ENCODE peak calls at places on chromosomes 13 and 19, in seven cellular contexts. E is NCI-H2171, F is T-helper 2 cell, J is DMS153, A is HEK293T, Y is RWPE1, G is hippocampal formation. M is an unnamed sample.
A peak's percentile ranks its signal among the peaks of the same experiment; 100 is the strongest.

GRCh38 chr13:21986602-21987001 is 315.7 kb downstream of the FGF9 start:
- DNase-seq in J (no peak), E (no peak), G (no peak), F (no peak), Y (no peak), A (no peak), M (no peak)

GRCh38 chr13:90302113-90302512 is 1045.4 kb upstream of the MIR17HG start:
- DNase-seq in E (no peak), A (no peak), G (no peak), J (no peak), F (no peak), Y (no peak), M (peak; percentile 10)

GRCh38 chr19:13974073-13974472 is 21.8 kb downstream of the DCAF15 start:
- DNase-seq in G (no peak), J (peak; percentile 91), F (no peak), Y (peak; percentile 96), A (peak; percentile 53), E (peak; percentile 96), M (peak; percentile 20)

GRCh38 chr13:110944121-110944967 is 29.5 kb upstream of the ANKRD10 start:
- DNase-seq in E (no peak), F (no peak), G (no peak), J (peak; percentile 30), A (peak; percentile 24), Y (peak; percentile 20), M (peak; percentile 41)

GRCh38 chr13:70027551-70027950 is 80.1 kb upstream of the ATXN8OS start:
- DNase-seq in Y (no peak), J (no peak), A (no peak), G (no peak), E (no peak), F (no peak), M (no peak)

GRCh38 chr19:17576758-17577532 is 21.5 kb downstream of the COLGALT1 start:
- DNase-seq in J (no peak), Y (peak; percentile 85), F (no peak), A (peak; percentile 42), G (no peak), E (no peak), M (no peak)

GRCh38 chr13:113639661-113640262 is 18.2 kb downstream of the ATP4B start:
- DNase-seq in E (no peak), Y (no peak), F (no peak), G (no peak), J (no peak), A (no peak), M (no peak)

GRCh38 chr13:51532736-51533197 is 51.5 kb upstream of the WDFY2 start:
- DNase-seq in F (no peak), A (no peak), J (no peak), E (no peak), G (no peak), Y (no peak), M (no peak)

GRCh38 chr13:90416519-90416918 is 931.0 kb upstream of the MIR17HG start:
- DNase-seq in J (no peak), A (no peak), E (no peak), F (no peak), G (no peak), Y (no peak), M (no peak)

GRCh38 chr13:111219306-111219705 is 101.1 kb upstream of the TEX29 start:
- DNase-seq in F (no peak), Y (no peak), J (no peak), G (no peak), E (no peak), A (no peak), M (no peak)

GRCh38 chr19:50836543-50837195 is 3.3 kb upstream of the KLK15 start:
- DNase-seq in Y (no peak), F (no peak), J (no peak), A (no peak), E (no peak), G (no peak), M (no peak)

GRCh38 chr13:77477299-77477848 is 58.1 kb upstream of the SCEL start:
- DNase-seq in Y (no peak), E (no peak), G (no peak), A (no peak), J (no peak), F (no peak), M (no peak)

GRCh38 chr19:39128511-39129079 is 3.0 kb downstream of the PAK4 start:
- DNase-seq in F (no peak), E (no peak), G (no peak), Y (no peak), J (no peak), A (no peak), M (no peak)

GRCh38 chr19:41479757-41480191 is 36.8 kb downstream of the ERICH4 start:
- DNase-seq in J (no peak), E (no peak), G (no peak), Y (no peak), A (no peak), F (no peak), M (no peak)

GRCh38 chr19:17872251-17873001 is 681 bp downstream of the SLC5A5 start:
- DNase-seq in J (no peak), E (no peak), G (no peak), Y (no peak), F (no peak), A (no peak), M (no peak)